ENCODE peak calls at places on chromosomes 11 and 22, in eight cellular contexts. D is left ventricle myocardium inferior; E is Calu3; R is WTC11; W is body of pancreas; A is endothelial cell; T is foreskin keratinocyte; X is CD8-positive, alpha-beta T cell. S is an unnamed sample.

GRCh38 chr11:14593671-14594070 is 49.9 kb upstream of the PDE3B start:
- DNase-seq in E (no peak), R (no peak), D (no peak), A (no peak), T (no peak), X (no peak), W (no peak), S (no peak)

GRCh38 chr11:66316849-66317251 is at the start of gene CD248:
- DNase-seq in A (peak; percentile 37), T (no peak), W (no peak), E (no peak), X (no peak), D (peak; percentile 87), R (peak; percentile 59), S (no peak)

GRCh38 chr11:31997955-31998354 is 92.9 kb upstream of the RCN1 start:
- DNase-seq in A (no peak), E (no peak), W (no peak), T (no peak), X (no peak), R (no peak), D (no peak), S (no peak)

GRCh38 chr11:6604081-6604626 is 580 bp downstream of the ILK start:
- DNase-seq in E (peak; percentile 26), T (peak; percentile 24), X (peak; percentile 74), R (peak; percentile 34), W (peak; percentile 50), D (no peak), A (peak; percentile 45), S (peak; percentile 32)

GRCh38 chr11:6404341-6405038 is 14.2 kb downstream of the SMPD1 start:
- DNase-seq in R (no peak), E (no peak), A (no peak), W (no peak), X (peak; percentile 70), D (no peak), T (no peak), S (no peak)

GRCh38 chr11:22474621-22475020 is 136.4 kb downstream of the SLC17A6 start:
- DNase-seq in A (no peak), T (no peak), D (no peak), W (no peak), X (no peak), R (no peak), E (no peak), S (no peak)

GRCh38 chr11:4146765-4147098 is 52.1 kb downstream of the RRM1 start:
- DNase-seq in E (no peak), W (no peak), X (no peak), D (no peak), T (no peak), A (no peak), R (no peak), S (no peak)

GRCh38 chr22:35350539-35351503 is 30.1 kb upstream of the HMOX1 start:
- DNase-seq in A (peak; percentile 91), D (peak; percentile 91), W (peak; percentile 92), T (peak; percentile 48), E (peak; percentile 94), R (peak; percentile 94), X (peak; percentile 89), S (peak; percentile 82)

GRCh38 chr11:19795082-19795481 is 82.4 kb downstream of the NAV2 start:
- DNase-seq in W (no peak), R (no peak), E (no peak), A (no peak), X (no peak), D (no peak), T (no peak), S (no peak)

GRCh38 chr22:46549565-46549840 is 12.1 kb upstream of the CELSR1 start:
- DNase-seq in D (peak; percentile 6), E (no peak), W (no peak), T (no peak), A (no peak), X (no peak), R (no peak), S (no peak)

GRCh38 chr11:78312712-78313111 is 104.9 kb downstream of the GAB2 start:
- DNase-seq in E (no peak), R (no peak), W (no peak), X (no peak), A (no peak), D (no peak), T (no peak), S (no peak)

DNA sequence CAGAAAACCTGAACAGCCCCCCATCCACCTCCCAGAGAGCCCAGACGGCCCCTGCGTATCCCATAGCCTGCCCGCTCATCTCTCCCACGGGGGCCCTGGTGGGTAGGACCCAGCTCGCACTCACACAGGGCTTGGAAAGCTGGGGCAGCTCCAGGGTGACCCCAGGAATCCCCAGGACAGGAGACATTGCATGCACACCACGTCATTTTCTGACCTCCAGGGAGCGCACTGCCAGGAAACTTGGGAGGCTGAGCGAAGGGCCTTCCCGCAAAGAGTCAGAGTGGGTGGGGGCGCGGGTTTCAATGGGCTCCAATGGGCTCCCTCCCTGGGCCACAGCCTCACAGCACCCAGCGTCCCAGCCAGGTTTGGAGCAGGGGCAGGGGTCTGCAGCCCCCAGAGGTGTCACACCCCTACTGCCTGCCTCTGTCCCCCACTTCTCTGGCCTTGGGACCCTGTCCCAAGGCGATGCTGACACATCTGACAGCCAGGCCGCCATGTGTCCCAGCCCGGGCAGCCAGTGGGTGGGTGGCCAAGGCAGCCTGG is 8.2 kb upstream of the SYT8 start:
- DNase-seq in E (peak; percentile 75), D (no peak), R (peak; percentile 58), W (peak; percentile 59), A (no peak), X (no peak), T (no peak), S (no peak)
- TF ChIP-seq CTCF in E (peak; percentile 35), D (no peak), R (no peak), W (no peak), A (no peak), X (no peak), T (peak; percentile 40), S (no peak)

GRCh38 chr22:19497245-19497644 is 17.5 kb downstream of the CDC45 start:
- DNase-seq in R (no peak), A (no peak), W (no peak), D (no peak), T (no peak), E (no peak), X (no peak), S (no peak)

GRCh38 chr22:19498154-19498865 is 18.6 kb downstream of the CDC45 start:
- DNase-seq in R (no peak), X (no peak), T (no peak), D (no peak), E (no peak), A (no peak), W (no peak), S (no peak)

GRCh38 chr22:19498866-19499190 is 19.1 kb downstream of the CDC45 start:
- DNase-seq in X (no peak), A (no peak), W (no peak), R (no peak), T (no peak), E (no peak), D (no peak), S (no peak)

GRCh38 chr22:19499880-19500242 is 20.1 kb downstream of the CDC45 start:
- DNase-seq in A (no peak), X (no peak), D (no peak), E (no peak), W (no peak), R (no peak), T (no peak), S (no peak)

GRCh38 chr22:19499236-19499879 is 19.6 kb downstream of the CDC45 start:
- DNase-seq in T (no peak), X (no peak), A (no peak), W (no peak), R (no peak), D (no peak), E (no peak), S (no peak)
- TF ChIP-seq CTCF in T (no peak), X (no peak), A (no peak), W (no peak), R (no peak), D (no peak), E (no peak), S (no peak)

GRCh38 chr22:42691440-42691839 is 29.2 kb downstream of the A4GALT start:
- DNase-seq in A (no peak), R (no peak), T (no peak), D (no peak), W (no peak), E (no peak), X (no peak), S (no peak)

GRCh38 chr22:42695294-42695693 is 25.4 kb downstream of the A4GALT start:
- DNase-seq in D (peak; percentile 64), W (no peak), T (no peak), R (no peak), A (no peak), E (no peak), X (no peak), S (no peak)

GRCh38 chr22:42693055-42693762 is 27.5 kb downstream of the A4GALT start:
- DNase-seq in T (no peak), A (no peak), R (no peak), E (no peak), D (no peak), W (no peak), X (no peak), S (no peak)

GRCh38 chr22:42693763-42694683 is 26.6 kb downstream of the A4GALT start:
- DNase-seq in X (no peak), A (no peak), D (no peak), T (no peak), E (no peak), W (no peak), R (no peak), S (no peak)

DNA sequence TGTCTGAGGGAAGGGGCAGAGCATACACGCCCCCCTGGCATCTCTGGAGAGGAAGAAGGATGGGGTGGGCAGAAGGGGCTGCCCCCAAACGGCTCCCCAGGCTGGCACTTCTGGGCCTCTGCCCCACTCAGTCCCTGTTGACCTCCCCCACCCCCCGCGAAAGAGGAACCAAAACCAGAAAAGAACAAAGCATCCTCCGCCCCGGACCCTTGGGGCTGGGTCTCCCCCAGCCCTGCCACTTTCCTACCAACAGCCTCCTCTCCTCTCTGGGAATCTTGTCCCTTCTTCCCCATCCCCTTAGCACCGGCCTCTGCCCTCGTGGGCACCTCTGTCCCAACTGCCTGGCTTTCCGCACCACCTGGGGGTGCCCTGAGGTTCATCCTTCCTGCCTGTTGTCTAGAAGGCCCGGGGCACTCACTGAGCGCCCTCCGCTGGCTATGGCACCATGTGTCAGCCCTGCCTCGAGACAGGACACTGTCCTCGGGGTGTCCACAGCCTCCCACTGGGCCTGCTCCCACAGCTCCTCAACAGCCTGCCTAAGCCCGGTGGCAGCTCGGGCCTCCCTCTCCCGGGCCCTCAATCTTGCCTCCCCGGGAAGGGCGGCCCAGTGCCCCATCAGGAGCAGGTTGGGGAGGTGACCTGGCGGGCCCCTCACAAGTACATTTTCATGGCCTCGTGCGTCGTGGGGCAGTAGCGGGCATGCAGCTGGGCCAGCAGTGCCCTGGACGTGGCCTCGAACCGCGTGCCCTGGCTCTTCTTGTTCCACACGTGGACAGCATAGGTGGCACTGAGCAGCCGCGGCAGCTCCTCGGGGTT is 28.2 kb downstream of the A4GALT start:
- DNase-seq in W (no peak), E (no peak), R (no peak), T (no peak), D (no peak), X (no peak), A (no peak), S (peak; percentile 45)
- TF ChIP-seq CTCF in W (no peak), E (no peak), R (no peak), T (peak; percentile 28), D (no peak), X (no peak), A (no peak), S (no peak)

DNA sequence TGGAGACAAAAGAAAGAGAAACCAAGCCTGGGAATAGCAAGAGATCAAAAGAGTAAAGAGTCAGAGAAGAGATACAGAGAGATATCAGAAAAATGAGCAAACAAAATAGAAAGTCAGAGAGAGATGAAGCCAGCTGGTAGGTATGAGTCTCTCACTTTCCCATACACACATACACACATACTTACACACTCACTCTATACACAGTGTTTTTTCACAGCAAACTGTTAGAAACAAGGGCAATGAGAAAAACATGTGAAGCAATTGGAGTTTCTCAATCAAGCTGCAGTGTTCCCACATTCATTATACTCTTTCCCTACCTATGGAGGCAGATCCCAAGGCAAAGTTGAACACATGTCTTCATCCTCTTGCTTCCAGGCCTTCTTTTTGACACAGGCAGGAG is 2.6 kb upstream of the NLRP10 start:
- DNase-seq in E (no peak), W (no peak), D (no peak), X (no peak), R (no peak), A (no peak), T (no peak), S (no peak)
- TF ChIP-seq CTCF in E (no peak), W (no peak), D (no peak), X (no peak), R (no peak), A (no peak), T (no peak), S (no peak)